ENCODE peak calls at places on chromosomes 4 and X, in four cellular contexts. C is ovary, I is choroid plexus epithelial cell, Y is endothelial cell. L is an unnamed sample.

GRCh38 chrX:42804524-42804923 is 26.6 kb upstream of the PPP1R2C start:
- DNase-seq in C (no peak), I (no peak), Y (no peak), L (no peak)

GRCh38 chrX:154010330-154011087 is 9.2 kb downstream of the IRAK1 start:
- DNase-seq in C (no peak), I (peak; percentile 65), Y (no peak), L (no peak)

GRCh38 chr4:176882201-176882600 is 89.5 kb upstream of the VEGFC start:
- DNase-seq in C (no peak), I (no peak), Y (no peak), L (no peak)

GRCh38 chrX:36218801-36219200 is 299.3 kb downstream of the CFAP47 start:
- DNase-seq in C (no peak), I (no peak), Y (no peak), L (no peak)

GRCh38 chrX:33357606-33358005 is 146.3 kb upstream of the DMD start:
- DNase-seq in C (no peak), I (no peak), Y (no peak), L (no peak)

GRCh38 chr4:122700178-122700725 is 32.3 kb upstream of the BBS12 start:
- DNase-seq in C (peak; percentile 80), I (peak; percentile 93), Y (no peak), L (no peak)

GRCh38 chr4:45453258-45453841 is 670.5 kb downstream of the GABRG1 start:
- DNase-seq in C (no peak), I (peak; percentile 39), Y (no peak), L (no peak)

GRCh38 chr4:182206916-182207315 is 36.3 kb upstream of the TENM3 start:
- DNase-seq in C (no peak), I (peak; percentile 92), Y (no peak), L (no peak)

GRCh38 chrX:9227276-9227675 is 193.3 kb upstream of the FAM9B start:
- DNase-seq in C (no peak), I (no peak), Y (no peak), L (no peak)

GRCh38 chr4:158873795-158874359 is 105.1 kb downstream of the FNIP2 start:
- DNase-seq in C (no peak), I (peak; percentile 93), Y (no peak), L (no peak)

GRCh38 chr4:138838251-138838650 is 177.3 kb upstream of the NOCT start:
- DNase-seq in C (no peak), I (no peak), Y (no peak), L (no peak)

GRCh38 chr4:141193516-141193915 is 27.2 kb upstream of the ZNF330 start:
- DNase-seq in C (no peak), I (no peak), Y (no peak), L (no peak)

GRCh38 chrX:103640401-103641155 is 11.8 kb downstream of the TCEAL1 start:
- DNase-seq in C (no peak), I (peak; percentile 45), Y (no peak), L (no peak)

GRCh38 chrX:136694491-136695087 is 46.6 kb downstream of the CD40LG start:
- DNase-seq in C (no peak), I (peak; percentile 76), Y (no peak), L (no peak)

GRCh38 chrX:72381439-72382198 is 75.9 kb upstream of the CITED1 start:
- DNase-seq in C (no peak), I (no peak), Y (no peak), L (no peak)

GRCh38 chr4:61628727-61629126 is 428.6 kb downstream of the ADGRL3 start:
- DNase-seq in C (no peak), I (no peak), Y (no peak), L (no peak)

GRCh38 chr4:87258677-87259076 is 38.3 kb upstream of the KLHL8 start:
- DNase-seq in C (no peak), I (no peak), Y (no peak), L (no peak)

GRCh38 chr4:147078875-147079658 is 133.4 kb upstream of the TTC29 start:
- DNase-seq in C (peak; percentile 38), I (no peak), Y (no peak), L (peak; percentile 28)

GRCh38 chrX:131975851-131976250 is 47.3 kb upstream of the STK26 start:
- DNase-seq in C (no peak), I (peak; percentile 2), Y (no peak), L (no peak)

GRCh38 chr4:52588771-52589591 is 70.1 kb downstream of the USP46 start:
- DNase-seq in C (no peak), I (peak; percentile 96), Y (no peak), L (no peak)

GRCh38 chrX:39946822-39947221 is 150.9 kb downstream of the BCOR start:
- DNase-seq in C (no peak), I (peak; percentile 59), Y (peak; percentile 9), L (no peak)

GRCh38 chrX:150036641-150037040 is 98.3 kb upstream of the EOLA2 start:
- DNase-seq in C (no peak), I (no peak), Y (no peak), L (no peak)

GRCh38 chrX:149161438-149162088 is 343.5 kb downstream of the IDS start:
- DNase-seq in C (no peak), I (no peak), Y (no peak), L (no peak)

GRCh38 chr4:148200960-148201359 is 241.3 kb downstream of the NR3C2 start:
- DNase-seq in C (no peak), I (no peak), Y (no peak), L (no peak)

GRCh38 chr4:84966382-84967291 is at the start of gene WDFY3:
- DNase-seq in C (peak; percentile 83), I (peak; percentile 94), Y (peak; percentile 67), L (peak; percentile 85)

GRCh38 chr4:25310825-25311210 is 1.8 kb upstream of the ZCCHC4 start:
- DNase-seq in C (no peak), I (no peak), Y (no peak), L (no peak)

GRCh38 chr4:2366252-2367192 is 51.9 kb downstream of the ZFYVE28 start:
- DNase-seq in C (peak; percentile 40), I (peak; percentile 58), Y (no peak), L (peak; percentile 73)

GRCh38 chr4:6598641-6599040 is 23.7 kb downstream of the MAN2B2 start:
- DNase-seq in C (no peak), I (no peak), Y (no peak), L (no peak)

GRCh38 chrX:119008122-119008744 is 33.8 kb downstream of the LONRF3 start:
- DNase-seq in C (no peak), I (peak; percentile 55), Y (peak; percentile 29), L (peak; percentile 60)

GRCh38 chr4:76238236-76238635 is 13.3 kb upstream of the FAM47E start:
- DNase-seq in C (no peak), I (no peak), Y (no peak), L (no peak)

GRCh38 chrX:97322401-97322800 is 438.7 kb downstream of the RPA4 start:
- DNase-seq in C (no peak), I (peak; percentile 6), Y (no peak), L (no peak)

GRCh38 chr4:141391293-141391692 is 170.6 kb downstream of the ZNF330 start:
- DNase-seq in C (no peak), I (no peak), Y (no peak), L (no peak)

GRCh38 chr4:188444500-188444899 is 305.3 kb downstream of the TRIML1 start:
- DNase-seq in C (no peak), I (no peak), Y (no peak), L (no peak)

GRCh38 chrX:77442728-77443127 is 4.5 kb upstream of the FGF16 start:
- DNase-seq in C (no peak), I (peak; percentile 65), Y (no peak), L (no peak)

GRCh38 chrX:48520976-48521352 is 644 bp upstream of the EBP start:
- DNase-seq in C (no peak), I (no peak), Y (no peak), L (peak; percentile 24)